ENCODE peak calls at places on chromosome 2, in six cellular contexts. U is mesenchymal stem cell, G is neuronal stem cell, N is IMR-90, P is mesendoderm, Q is H1. B is an unnamed sample.

GRCh38 chr2:25312958-25313710 is 28.6 kb downstream of the DNMT3A start:
- DNase-seq in U (no peak), N (no peak), P (no peak), G (no peak), Q (no peak), B (no peak)

GRCh38 chr2:105287692-105288091 is 41.8 kb downstream of the TGFBRAP1 start:
- DNase-seq in U (peak; percentile 62), Q (no peak), N (peak; percentile 35), G (peak; percentile 11), P (peak; percentile 70), B (peak; percentile 65)

GRCh38 chr2:88711897-88712296 is 20.4 kb downstream of the RPIA start:
- DNase-seq in P (peak; percentile 29), N (no peak), U (no peak), Q (no peak), G (no peak), B (no peak)

GRCh38 chr2:20526666-20527065 is 79.8 kb downstream of the RHOB start:
- DNase-seq in Q (no peak), N (no peak), G (no peak), U (peak; percentile 48), P (no peak), B (no peak)

GRCh38 chr2:128409326-128410034 is 90.8 kb upstream of the HS6ST1 start:
- DNase-seq in P (no peak), N (no peak), G (no peak), Q (no peak), U (no peak), B (no peak)

GRCh38 chr2:213958086-213958485 is 452.8 kb upstream of the VWC2L start:
- DNase-seq in N (no peak), P (no peak), U (no peak), Q (no peak), G (no peak), B (no peak)

GRCh38 chr2:119240311-119241204 is 16.9 kb downstream of the STEAP3 start:
- DNase-seq in U (peak; percentile 89), P (peak; percentile 59), N (peak; percentile 83), Q (no peak), G (no peak), B (peak; percentile 64)

GRCh38 chr2:855177-855576 is 95.5 kb upstream of the SNTG2 start:
- DNase-seq in P (no peak), G (no peak), Q (no peak), U (no peak), N (no peak), B (no peak)

GRCh38 chr2:23944527-23944926 is 4.3 kb downstream of the UBXN2A start:
- DNase-seq in N (no peak), P (peak; percentile 66), Q (no peak), G (no peak), U (no peak), B (no peak)

GRCh38 chr2:74010087-74010541 is 25.4 kb downstream of the TET3 start:
- DNase-seq in Q (no peak), N (no peak), P (no peak), G (no peak), U (no peak), B (no peak)

GRCh38 chr2:241074901-241075540 is 27.1 kb downstream of the MTERF4 start:
- DNase-seq in N (no peak), G (no peak), U (no peak), P (no peak), Q (no peak), B (no peak)

GRCh38 chr2:95275601-95276243 is 1.5 kb downstream of the PROM2 start:
- DNase-seq in Q (no peak), G (no peak), N (no peak), P (no peak), U (no peak), B (no peak)

GRCh38 chr2:152920846-152921245 is 202.4 kb downstream of the ARL6IP6 start:
- DNase-seq in Q (no peak), U (no peak), G (no peak), N (no peak), P (no peak), B (no peak)

GRCh38 chr2:119252186-119253113 is 28.8 kb downstream of the STEAP3 start:
- DNase-seq in G (no peak), Q (no peak), U (peak; percentile 97), P (peak; percentile 20), N (peak; percentile 97), B (peak; percentile 15)

GRCh38 chr2:58427572-58428285 is 186.6 kb upstream of the FANCL start:
- DNase-seq in G (peak; percentile 47), Q (no peak), U (peak; percentile 64), N (peak; percentile 15), P (peak; percentile 84), B (peak; percentile 51)

GRCh38 chr2:2573205-2573604 is 242.1 kb upstream of the MYT1L start:
- DNase-seq in N (no peak), G (no peak), U (no peak), Q (no peak), P (no peak), B (no peak)

GRCh38 chr2:218438601-218439000 is 19.7 kb downstream of the VIL1 start:
- DNase-seq in P (no peak), G (no peak), N (no peak), Q (no peak), U (peak; percentile 22), B (no peak)

GRCh38 chr2:205216580-205216979 is 465.7 kb upstream of the NRP2 start:
- DNase-seq in G (no peak), Q (no peak), N (no peak), P (no peak), U (no peak), B (no peak)

GRCh38 chr2:119315241-119315925 is 51.3 kb downstream of the C2orf76 start:
- DNase-seq in P (no peak), N (no peak), G (no peak), Q (no peak), U (no peak), B (no peak)

DNA sequence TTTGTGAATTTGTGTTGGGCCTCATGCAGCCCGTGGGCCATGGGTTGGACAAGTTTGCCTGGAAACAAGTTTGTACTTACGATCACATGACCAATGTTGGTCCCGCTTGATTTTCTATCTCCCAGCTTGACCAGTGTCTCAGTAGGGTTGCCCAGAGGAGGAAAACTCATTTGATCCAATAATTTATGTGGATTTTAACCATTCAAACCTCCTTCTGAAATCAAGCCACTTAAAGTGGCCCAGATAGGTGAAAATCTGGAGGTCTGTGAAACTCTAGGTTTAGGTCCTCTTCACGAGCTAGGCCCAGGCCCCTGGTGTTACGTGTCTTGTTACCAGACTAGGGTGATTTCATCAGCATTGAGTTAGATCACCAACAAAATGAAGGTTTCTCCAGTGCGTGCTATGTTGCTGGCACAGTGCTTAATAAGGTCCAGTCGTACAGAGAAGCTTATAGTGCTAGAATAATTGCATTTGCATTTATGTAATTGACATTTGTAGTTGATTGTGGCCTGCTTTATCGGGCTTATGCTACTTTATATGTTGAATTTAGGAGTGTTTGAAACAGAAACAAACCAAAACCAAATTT is 4.4 kb downstream of the ACTR2 start:
- DNase-seq in G (no peak), Q (no peak), U (peak; percentile 65), N (peak; percentile 38), P (peak; percentile 33), B (no peak)
- H3K23ac ChIP-seq in G (no peak overlapping the region), Q (no peak overlapping the region), U (no peak overlapping the region), N (peak overlapping the region; percentile 93), P (no peak overlapping the region), B (no peak overlapping the region)

GRCh38 chr2:216773072-216773471 is 77.7 kb upstream of the IGFBP5 start:
- DNase-seq in G (no peak), P (no peak), U (no peak), N (no peak), Q (no peak), B (no peak)

GRCh38 chr2:216774620-216775019 is 79.3 kb upstream of the IGFBP5 start:
- DNase-seq in N (peak; percentile 92), P (no peak), U (peak; percentile 98), Q (no peak), G (no peak), B (no peak)

GRCh38 chr2:216776076-216776726 is 80.9 kb upstream of the IGFBP5 start:
- DNase-seq in U (no peak), Q (no peak), G (no peak), N (no peak), P (no peak), B (no peak)

GRCh38 chr2:216774180-216774579 is 78.8 kb upstream of the IGFBP5 start:
- DNase-seq in Q (no peak), N (no peak), G (no peak), U (no peak), P (no peak), B (no peak)

DNA sequence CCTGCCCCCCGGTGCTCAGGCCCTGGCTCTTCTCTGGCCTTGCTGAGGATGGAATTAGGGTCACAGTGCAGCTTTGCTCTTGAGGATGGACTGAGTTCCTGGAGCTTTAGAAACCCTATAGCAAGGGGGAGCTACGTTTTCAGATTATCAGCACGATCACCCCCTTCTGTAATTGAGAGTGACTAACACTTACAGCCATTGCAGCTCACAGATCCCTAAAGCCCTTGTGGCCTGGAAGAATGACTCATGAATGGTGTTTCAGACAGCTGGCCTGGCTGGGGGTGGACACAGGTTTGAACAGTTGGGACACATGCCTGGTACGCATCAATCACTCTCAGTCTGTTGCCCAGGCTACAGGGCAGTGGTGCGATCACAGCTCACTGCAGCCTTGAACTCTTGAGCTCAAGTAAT is 79.7 kb upstream of the IGFBP5 start:
- DNase-seq in Q (no peak), U (peak; percentile 99), N (peak; percentile 99), G (no peak), P (peak; percentile 56), B (no peak)
- H4K8ac ChIP-seq in Q (no peak overlapping the region), U (peak overlapping the region; percentile 28), N (no peak overlapping the region), G (no peak overlapping the region), P (no peak overlapping the region), B (no peak overlapping the region)

DNA sequence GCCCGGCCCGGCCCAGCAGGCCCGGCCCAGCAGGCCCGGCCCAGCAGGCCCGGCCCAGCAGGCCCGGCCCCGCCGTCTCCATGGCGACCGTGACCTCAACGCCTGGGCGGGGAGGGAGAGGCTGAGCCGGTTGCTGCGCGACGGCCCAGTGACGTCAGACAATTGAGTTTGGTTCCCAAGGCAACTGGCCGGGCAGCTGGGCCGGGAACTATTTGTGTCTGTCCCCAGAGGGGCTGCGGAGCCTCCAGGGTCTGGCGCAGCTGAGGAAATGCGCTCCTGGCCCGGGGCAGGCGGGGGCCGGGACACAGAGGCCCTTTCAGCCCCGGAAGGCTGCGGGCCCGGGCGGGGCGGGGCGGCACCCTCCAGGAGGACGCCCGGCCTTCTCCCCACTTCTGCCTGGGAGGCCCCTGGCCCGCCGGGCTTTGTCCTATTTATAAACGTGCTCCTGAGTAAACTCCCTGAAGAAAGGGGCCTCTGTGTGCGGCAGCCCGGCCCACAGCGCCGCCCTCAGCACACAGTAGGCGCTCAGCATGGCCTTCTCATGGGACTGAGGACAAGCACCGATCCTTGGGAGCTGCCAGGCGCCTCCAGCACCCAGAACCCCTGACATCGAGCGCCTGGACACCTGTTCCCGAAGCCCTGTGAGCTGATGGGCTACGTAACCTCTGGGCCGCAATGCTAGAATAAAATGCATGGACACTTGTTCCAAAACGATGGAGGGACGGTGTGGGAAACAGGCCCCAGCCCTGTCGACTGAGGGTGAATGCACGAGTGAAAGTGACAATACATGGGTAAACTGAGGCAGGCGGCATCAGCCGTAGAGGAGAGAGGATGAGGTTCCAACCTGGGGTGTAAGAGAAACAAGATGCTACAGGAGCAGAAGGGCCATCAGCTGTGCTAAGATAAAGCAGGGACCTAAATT is 12.3 kb downstream of the TEX44 start:
- DNase-seq in N (peak; percentile 95), U (peak; percentile 99), Q (peak; percentile 93), G (peak; percentile 99), P (peak; percentile 99), B (peak; percentile 99)
- H2BK5ac ChIP-seq in N (peak overlapping the region; percentile 57), U (no peak overlapping the region), Q (peak overlapping the region; percentile 75), G (peak overlapping the region; percentile 58), P (no peak overlapping the region), B (no peak overlapping the region)

DNA sequence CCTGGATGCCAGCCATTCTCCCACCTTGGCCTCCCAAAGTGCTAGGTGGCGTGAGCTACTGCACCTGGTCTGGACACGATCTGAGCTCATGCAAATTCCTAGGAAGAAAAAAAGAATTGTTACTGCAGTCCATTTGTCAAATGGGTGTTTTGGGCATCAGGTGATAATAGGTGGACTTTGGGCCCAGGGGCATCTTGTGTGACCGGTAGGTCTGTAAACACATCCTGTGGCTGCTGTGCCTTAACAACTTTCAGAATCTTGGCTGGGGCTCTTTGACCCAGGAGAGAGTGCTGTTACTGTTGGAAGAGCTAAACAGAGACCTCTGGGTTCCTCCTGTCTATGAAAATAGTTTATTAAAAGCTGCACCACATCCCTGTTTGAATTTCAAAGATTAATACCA is 34.9 kb upstream of the TFCP2L1 start:
- DNase-seq in Q (no peak), N (no peak), U (no peak), G (no peak), P (no peak), B (peak; percentile 0)
- H3K23ac ChIP-seq in Q (no peak overlapping the region), N (no peak overlapping the region), U (no peak overlapping the region), G (no peak overlapping the region), P (no peak overlapping the region), B (no peak overlapping the region)